ENCODE peak calls at places on chromosomes 4 and X, in eight cellular contexts. H, I, R, P, N, A, O and E are unnamed samples.

GRCh38 chr4:123505457-123506310 is 109.1 kb downstream of the SPRY1 start:
- DNase-seq in R (peak), H (no peak), N (peak), I (peak), A (peak), O (peak), P (peak), E (no peak)

GRCh38 chrX:149512225-149512885 is 7.2 kb upstream of the IDS start:
- DNase-seq in N (no peak), A (peak), R (peak), I (peak), O (peak), H (no peak), P (peak), E (peak)

GRCh38 chr4:40099010-40099409 is 42.4 kb downstream of the N4BP2 start:
- DNase-seq in I (peak), N (no peak), A (no peak), R (no peak), H (no peak), P (no peak), O (no peak), E (no peak)

GRCh38 chr4:174654634-174655033 is 132.3 kb upstream of the HPGD start:
- DNase-seq in O (no peak), H (no peak), N (no peak), I (no peak), A (no peak), P (no peak), R (no peak), E (no peak)

GRCh38 chrX:134172588-134173259 is 64.3 kb upstream of the CCDC160 start:
- DNase-seq in R (peak), H (no peak), N (no peak), I (peak), O (no peak), P (no peak), A (peak), E (no peak)

GRCh38 chr4:140188975-140189374 is 35.0 kb upstream of the MAML3 start:
- DNase-seq in H (no peak), P (no peak), O (peak), I (peak), N (peak), R (peak), A (no peak), E (peak)

GRCh38 chr4:55180980-55181379 is 55.6 kb upstream of the KDR start:
- DNase-seq in R (no peak), P (no peak), N (no peak), H (no peak), A (no peak), O (peak), I (no peak), E (no peak)

GRCh38 chr4:158176108-158176507 is 3.3 kb upstream of the GASK1B start:
- DNase-seq in I (no peak), A (no peak), P (no peak), N (no peak), O (peak), R (peak), H (peak), E (peak)

GRCh38 chrX:134537179-134537945 is 77.4 kb downstream of the HPRT1 start:
- DNase-seq in R (no peak), H (no peak), O (peak), P (no peak), I (peak), N (no peak), A (no peak), E (peak)

GRCh38 chr4:186708554-186708953 is 15.1 kb downstream of the FAT1 start:
- DNase-seq in O (no peak), R (no peak), N (no peak), P (no peak), A (no peak), H (no peak), I (no peak), E (no peak)

GRCh38 chrX:120462370-120462769 is 6.7 kb downstream of the LAMP2 start:
- DNase-seq in I (no peak), P (peak), A (no peak), O (no peak), R (no peak), N (no peak), H (no peak), E (no peak)

GRCh38 chrX:41672643-41673042 is 16.1 kb upstream of the GPR34 start:
- DNase-seq in R (no peak), I (no peak), H (no peak), N (no peak), A (no peak), O (no peak), P (no peak), E (no peak)

GRCh38 chr4:16844796-16845586 is 53.5 kb downstream of the LDB2 start:
- DNase-seq in I (peak), P (no peak), N (peak), A (no peak), H (no peak), O (peak), R (no peak), E (no peak)

GRCh38 chr4:84631573-84631972 is 48.6 kb downstream of the CDS1 start:
- DNase-seq in N (no peak), P (no peak), H (no peak), O (peak), R (no peak), I (peak), A (no peak), E (peak)

GRCh38 chr4:99658666-99659065 is 1.0 kb upstream of the C4orf54 start:
- DNase-seq in A (no peak), O (no peak), N (no peak), R (no peak), P (no peak), H (no peak), I (no peak), E (no peak)

GRCh38 chrX:76183289-76184057 is 10.6 kb downstream of the PBDC1 start:
- DNase-seq in R (no peak), N (peak), A (no peak), O (peak), P (no peak), H (no peak), I (peak), E (peak)

GRCh38 chr4:128863314-128864075 is 54.0 kb downstream of the JADE1 start:
- DNase-seq in H (no peak), O (peak), I (peak), R (peak), P (peak), N (peak), A (peak), E (peak)

GRCh38 chrX:19673334-19674040 is 158.2 kb upstream of the MAP3K15 start:
- DNase-seq in O (peak), R (peak), A (no peak), H (peak), N (peak), I (peak), P (peak), E (peak)

GRCh38 chr4:168631241-168632151 is 134.6 kb downstream of the PALLD start:
- DNase-seq in P (no peak), R (peak), H (no peak), O (peak), N (no peak), I (peak), A (no peak), E (peak)

GRCh38 chr4:86307432-86307831 is 52.4 kb downstream of the MAPK10 start:
- DNase-seq in O (peak), A (no peak), N (no peak), R (no peak), H (no peak), I (peak), P (no peak), E (peak)

DNA sequence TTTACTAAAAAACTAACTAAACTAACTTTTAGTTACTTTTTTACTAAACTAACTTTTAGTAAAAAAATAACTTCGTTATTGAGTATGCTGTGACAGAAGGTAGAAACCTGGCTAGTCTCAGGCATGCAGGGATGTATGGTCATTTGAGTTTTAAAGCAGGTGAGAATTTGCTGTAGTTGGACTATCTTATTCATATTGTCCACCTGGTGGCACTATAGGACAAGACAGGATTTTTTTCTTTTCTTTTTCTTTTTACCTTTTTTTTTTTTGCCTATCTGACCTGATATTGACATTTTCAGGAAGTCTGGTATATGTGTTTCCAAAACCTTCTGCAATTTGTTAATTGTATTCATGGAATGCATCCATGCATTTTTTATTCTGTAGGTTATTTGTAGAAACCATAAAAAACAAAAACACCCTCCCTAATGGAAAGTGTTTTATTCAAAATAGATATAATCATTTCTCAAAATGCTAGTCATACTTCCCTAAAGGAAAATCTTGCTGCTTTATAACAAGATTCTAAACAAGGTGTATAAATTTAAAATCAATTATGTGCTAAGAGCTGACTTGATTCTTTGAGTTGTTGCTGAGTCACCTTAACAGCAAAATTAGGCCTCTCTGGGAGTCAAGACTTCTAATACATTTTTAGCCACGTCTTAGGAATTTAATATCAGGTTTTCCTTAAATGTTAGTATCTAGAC is 201.2 kb upstream of the GNPDA2 start:
- DNase-seq in R (no peak), N (no peak), A (peak), P (no peak), O (peak), H (no peak), I (peak), E (peak)
- TF ChIP-seq CTCF in R (peak), N (peak), A (peak), P (no peak), O (peak), H (peak), I (peak), E (peak)

GRCh38 chr4:118969359-118969758 is 80.7 kb downstream of the SYNPO2 start:
- DNase-seq in R (peak), A (no peak), P (peak), I (peak), O (peak), N (no peak), H (peak), E (peak)
- TF ChIP-seq CTCF in R (peak), A (peak), P (no peak), I (peak), O (peak), N (peak), H (peak), E (peak)

GRCh38 chrX:69032601-69033000 is 132.7 kb downstream of the PJA1 start:
- DNase-seq in H (no peak), P (no peak), I (no peak), R (no peak), O (no peak), N (no peak), A (no peak), E (peak)
- TF ChIP-seq CTCF in H (no peak), P (no peak), I (no peak), R (no peak), O (no peak), N (peak), A (no peak), E (no peak)

GRCh38 chr4:129926936-129927335 is 831.0 kb downstream of the C4orf33 start:
- DNase-seq in A (no peak), R (no peak), H (no peak), I (no peak), O (peak), P (no peak), N (no peak), E (peak)
- TF ChIP-seq CTCF in A (peak), R (no peak), H (no peak), I (no peak), O (peak), P (no peak), N (no peak), E (peak)

DNA sequence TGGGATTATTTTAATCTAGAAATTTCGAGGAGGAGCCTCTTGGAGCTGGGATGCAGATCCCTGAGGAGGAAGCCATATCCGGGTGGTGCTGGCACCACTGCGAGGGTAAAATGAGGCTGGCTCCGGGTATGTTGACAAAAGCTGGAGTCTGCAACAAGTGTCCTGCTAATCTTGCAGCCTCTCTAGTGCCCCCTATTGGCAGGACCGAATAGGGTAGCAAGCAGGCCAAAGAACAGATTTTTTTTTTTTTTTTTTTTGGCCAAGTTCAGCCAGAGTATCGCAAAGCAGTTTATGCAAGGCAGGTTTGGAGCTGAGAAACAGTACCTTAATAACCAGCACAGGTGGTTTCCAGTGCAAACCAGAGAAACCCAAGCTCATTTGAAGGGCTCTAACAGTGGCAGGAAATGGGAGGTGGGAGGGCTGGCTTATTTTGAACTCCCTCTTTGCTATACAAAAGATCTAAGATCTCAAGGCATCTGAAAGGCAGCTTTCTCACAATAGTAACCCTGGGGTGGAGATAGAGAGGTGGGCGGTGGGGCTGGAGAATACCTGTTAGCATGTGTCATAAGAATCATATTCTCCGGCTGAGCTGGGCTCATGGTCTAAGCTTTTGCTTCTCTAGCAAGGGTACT is 38.2 kb upstream of the OCIAD2 start:
- DNase-seq in O (no peak), I (no peak), A (peak), H (no peak), R (no peak), N (no peak), P (peak), E (peak)
- TF ChIP-seq CTCF in O (peak), I (peak), A (peak), H (no peak), R (no peak), N (peak), P (no peak), E (peak)

DNA sequence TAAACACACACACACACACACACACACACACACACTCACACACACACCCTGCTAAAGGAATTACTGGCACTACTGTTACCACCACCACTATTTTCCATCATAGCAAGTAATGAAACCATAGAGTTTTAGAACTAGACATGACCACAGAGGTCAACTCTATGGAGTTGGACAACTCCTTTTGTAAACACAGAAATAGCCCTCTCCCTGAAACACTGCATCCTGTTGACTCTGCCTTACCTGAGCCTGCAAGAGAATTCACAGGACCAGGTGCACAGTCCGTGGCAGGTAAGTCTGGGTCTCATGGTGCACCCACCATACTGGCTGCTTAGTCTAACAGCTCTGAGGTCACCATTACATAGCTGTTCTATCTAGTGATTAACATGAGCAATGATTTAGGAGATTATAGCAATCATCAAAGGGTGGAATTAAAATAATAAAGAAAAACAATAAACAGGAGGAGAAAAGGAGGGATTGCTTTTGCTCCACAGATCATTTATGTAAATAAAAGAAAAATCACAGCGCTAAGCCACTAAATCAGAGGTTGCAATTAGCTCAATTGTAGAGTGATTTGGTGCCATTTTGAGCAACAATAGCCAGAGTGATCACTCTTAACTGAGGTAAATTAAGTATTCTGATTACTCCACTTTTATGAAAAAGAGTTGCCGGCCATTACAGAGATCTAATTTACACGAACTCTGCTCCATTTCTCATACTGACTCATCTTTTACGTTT is 340.0 kb upstream of the RASGEF1B start:
- DNase-seq in I (no peak), H (no peak), A (no peak), R (no peak), N (no peak), P (no peak), O (no peak), E (no peak)
- TF ChIP-seq CTCF in I (no peak), H (no peak), A (no peak), R (no peak), N (no peak), P (no peak), O (no peak), E (no peak)

GRCh38 chrX:48468247-48468671 is 1.8 kb downstream of the SLC38A5 start:
- DNase-seq in R (no peak), N (no peak), A (no peak), P (peak), I (no peak), O (no peak), H (no peak), E (no peak)

GRCh38 chrX:48470110-48470832 is at the start of gene SLC38A5:
- DNase-seq in N (no peak), I (no peak), P (no peak), R (no peak), H (no peak), O (no peak), A (no peak), E (no peak)

GRCh38 chrX:48470833-48471118 is 716 bp upstream of the SLC38A5 start:
- DNase-seq in O (no peak), P (no peak), A (no peak), R (no peak), I (no peak), H (no peak), N (no peak), E (no peak)

GRCh38 chrX:48467331-48467761 is 2.7 kb downstream of the SLC38A5 start:
- DNase-seq in I (no peak), H (no peak), R (no peak), N (no peak), A (no peak), P (no peak), O (no peak), E (no peak)

GRCh38 chrX:48468693-48469691 is 1.1 kb downstream of the SLC38A5 start:
- DNase-seq in A (no peak), P (peak), H (no peak), O (no peak), N (no peak), I (no peak), R (no peak), E (no peak)
- TF ChIP-seq CTCF in A (peak), P (no peak), H (no peak), O (no peak), N (peak), I (peak), R (no peak), E (no peak)